ENCODE peak calls at places on chromosome 14, in seven cellular contexts. H, M, J, F, N, X and U are unnamed samples.

GRCh38 chr14:79161576-79161975 is 991.4 kb downstream of the NRXN3 start:
- DNase-seq in X (no peak), N (no peak), H (peak), J (peak), F (no peak), M (peak), U (peak)

GRCh38 chr14:96121660-96122395 is 82.7 kb downstream of the C14orf132 start:
- DNase-seq in H (no peak), N (no peak), J (peak), X (no peak), F (no peak), M (peak), U (peak)

GRCh38 chr14:89202413-89202812 is 214.6 kb downstream of the FOXN3 start:
- DNase-seq in J (no peak), N (no peak), M (no peak), H (no peak), F (no peak), X (no peak), U (peak)

GRCh38 chr14:65846469-65846868 is 433.9 kb downstream of the FUT8 start:
- DNase-seq in M (no peak), F (no peak), H (no peak), J (no peak), X (no peak), N (no peak), U (no peak)

GRCh38 chr14:104531421-104532190 is 48.0 kb upstream of the C14orf180 start:
- DNase-seq in N (no peak), F (no peak), M (no peak), X (no peak), H (no peak), J (no peak), U (no peak)

GRCh38 chr14:100820945-100821344 is 5.0 kb upstream of the MEG3 start:
- DNase-seq in X (no peak), N (no peak), M (no peak), F (no peak), H (no peak), J (no peak), U (no peak)

GRCh38 chr14:34711169-34711568 is 3.2 kb downstream of the CFL2 start:
- DNase-seq in X (no peak), N (no peak), H (peak), F (no peak), J (peak), M (peak), U (peak)

GRCh38 chr14:60093606-60094005 is 1.9 kb downstream of the PCNX4 start:
- DNase-seq in M (no peak), X (no peak), H (no peak), F (no peak), J (peak), N (no peak), U (peak)

GRCh38 chr14:57846631-57847030 is 19.3 kb downstream of the SLC35F4 start:
- DNase-seq in N (no peak), X (no peak), F (no peak), H (no peak), M (no peak), J (no peak), U (peak)

GRCh38 chr14:63203618-63204406 is 431 bp upstream of the RHOJ start:
- DNase-seq in X (no peak), N (peak), M (peak), F (peak), J (peak), H (peak), U (peak)

GRCh38 chr14:97218713-97219355 is 421.7 kb downstream of the VRK1 start:
- DNase-seq in M (no peak), F (no peak), J (no peak), X (no peak), H (no peak), N (no peak), U (no peak)

GRCh38 chr14:99440278-99440677 is 40.4 kb downstream of the SETD3 start:
- DNase-seq in M (no peak), J (no peak), F (no peak), X (no peak), N (no peak), H (no peak), U (no peak)

GRCh38 chr14:75427482-75428229 is at the start of gene JDP2:
- DNase-seq in N (peak), H (peak), M (peak), J (peak), F (peak), X (peak), U (peak)

GRCh38 chr14:45201908-45202307 is 51.1 kb downstream of the MIS18BP1 start:
- DNase-seq in N (no peak), M (peak), H (no peak), X (no peak), J (peak), F (no peak), U (peak)

GRCh38 chr14:80942158-80942738 is 710 bp upstream of the CEP128 start:
- DNase-seq in M (no peak), N (no peak), X (no peak), F (no peak), J (no peak), H (no peak), U (no peak)

GRCh38 chr14:100383727-100384158 is 60.6 kb downstream of the SLC25A47 start:
- DNase-seq in M (peak), F (peak), X (no peak), N (peak), J (peak), H (no peak), U (peak)

GRCh38 chr14:98466807-98467206 is 805.2 kb downstream of the BCL11B start:
- DNase-seq in M (no peak), J (no peak), F (no peak), H (peak), N (no peak), X (no peak), U (no peak)

GRCh38 chr14:42490536-42490935 is 883.9 kb downstream of the LRFN5 start:
- DNase-seq in J (peak), H (no peak), F (no peak), M (no peak), X (no peak), N (no peak), U (peak)

GRCh38 chr14:105375635-105376057 is 22.7 kb upstream of the TEX22 start:
- DNase-seq in H (no peak), M (peak), J (peak), X (peak), F (no peak), N (no peak), U (peak)

GRCh38 chr14:21612324-21612723 is 22.4 kb downstream of the OR10G2 start:
- DNase-seq in F (no peak), H (no peak), X (no peak), N (no peak), M (no peak), J (peak), U (no peak)

GRCh38 chr14:37197421-37198272 is at the start of gene MIPOL1:
- DNase-seq in X (no peak), J (peak), M (peak), N (peak), F (peak), H (peak), U (peak)

GRCh38 chr14:43651896-43652295 is 855.2 kb downstream of the FSCB start:
- DNase-seq in X (no peak), M (no peak), N (no peak), H (no peak), F (no peak), J (no peak), U (no peak)

GRCh38 chr14:94615254-94615653 is 3.1 kb downstream of the SERPINA3 start:
- DNase-seq in M (no peak), N (no peak), H (no peak), J (no peak), F (no peak), X (no peak), U (no peak)

GRCh38 chr14:53599221-53599945 is 357.2 kb downstream of the BMP4 start:
- DNase-seq in J (no peak), N (no peak), X (no peak), F (no peak), H (peak), M (no peak), U (no peak)

GRCh38 chr14:65824978-65825299 is 412.4 kb downstream of the FUT8 start:
- DNase-seq in F (no peak), N (no peak), H (no peak), J (no peak), X (no peak), M (no peak), U (no peak)

GRCh38 chr14:68975667-68976066 is 3.4 kb downstream of the ACTN1 start:
- DNase-seq in F (no peak), N (no peak), M (peak), J (peak), H (no peak), X (no peak), U (peak)

GRCh38 chr14:71103662-71104484 is 196.6 kb downstream of the PCNX1 start:
- DNase-seq in M (peak), H (peak), X (peak), N (no peak), J (peak), F (no peak), U (peak)

GRCh38 chr14:28767239-28767850 is 758 bp downstream of the FOXG1 start:
- DNase-seq in N (no peak), M (no peak), H (no peak), J (no peak), F (no peak), X (no peak), U (no peak)

GRCh38 chr14:28768549-28768870 is 1.9 kb downstream of the FOXG1 start:
- DNase-seq in H (no peak), N (no peak), M (no peak), J (no peak), X (no peak), F (no peak), U (no peak)

GRCh38 chr14:28766505-28767238 is at the start of gene FOXG1:
- DNase-seq in H (peak), N (no peak), M (no peak), F (no peak), X (no peak), J (no peak), U (peak)

GRCh38 chr14:28769358-28769757 is 2.8 kb downstream of the FOXG1 start:
- DNase-seq in X (no peak), N (no peak), M (no peak), F (no peak), J (no peak), H (no peak), U (no peak)

GRCh38 chr14:28767851-28768548 is 1.4 kb downstream of the FOXG1 start:
- DNase-seq in N (no peak), H (no peak), M (no peak), J (no peak), F (no peak), X (no peak), U (no peak)
- H3K4me3 ChIP-seq in N (no peak), H (peak), M (peak), J (no peak), F (no peak), X (no peak), U (no peak)

GRCh38 chr14:23916446-23916845 is 37.1 kb upstream of the DHRS4 start:
- DNase-seq in H (no peak), J (no peak), M (no peak), X (no peak), N (no peak), F (no peak), U (no peak)

GRCh38 chr14:23915559-23915958 is 38.0 kb upstream of the DHRS4 start:
- DNase-seq in H (no peak), M (no peak), N (no peak), X (no peak), J (no peak), F (no peak), U (no peak)

GRCh38 chr14:23916038-23916437 is 37.5 kb upstream of the DHRS4 start:
- DNase-seq in H (no peak), X (no peak), N (no peak), J (no peak), F (no peak), M (no peak), U (no peak)

GRCh38 chr14:23910081-23910875 is 43.3 kb upstream of the DHRS4 start:
- DNase-seq in J (peak), H (peak), X (no peak), N (no peak), M (peak), F (no peak), U (peak)

GRCh38 chr14:23910876-23911210 is 42.7 kb upstream of the DHRS4 start:
- DNase-seq in F (no peak), M (no peak), N (no peak), X (no peak), H (no peak), J (no peak), U (no peak)
- TF ChIP-seq CTCF in F (no peak), M (no peak), N (no peak), X (no peak), H (no peak), J (no peak), U (no peak)

DNA sequence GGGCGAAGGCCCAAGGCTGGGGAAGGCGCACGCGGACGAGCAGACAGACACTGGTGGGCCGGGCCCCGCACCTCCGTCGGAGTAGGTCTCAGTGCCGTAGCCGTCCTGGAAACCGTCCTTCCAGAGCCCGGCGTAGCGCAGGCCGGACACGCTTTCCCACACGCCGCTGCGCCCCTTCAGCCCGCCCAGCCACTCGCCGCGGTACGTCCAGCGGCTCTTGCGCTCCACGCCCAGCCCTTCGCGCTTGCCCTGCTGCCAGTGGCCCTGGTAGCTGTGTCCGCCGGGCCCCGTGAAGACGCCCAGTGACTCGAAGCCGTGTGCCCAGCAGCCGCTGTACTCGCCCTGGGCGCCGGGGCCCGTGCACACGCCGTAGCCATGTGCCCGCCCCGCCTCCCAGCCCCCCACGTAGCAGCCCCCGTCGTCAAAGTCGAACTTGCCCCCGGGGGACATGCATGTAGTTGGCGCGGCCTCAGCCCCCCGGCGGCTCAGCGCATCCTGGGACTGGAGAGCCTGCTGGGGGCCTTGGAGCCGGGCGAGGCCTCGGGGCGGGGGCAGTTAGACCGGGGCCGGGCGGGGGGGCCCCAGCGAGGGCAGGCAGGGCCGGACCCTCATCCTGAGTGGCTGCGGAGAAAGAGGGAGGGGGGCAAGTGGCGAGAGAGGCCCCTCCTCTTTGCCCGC is 1.4 kb downstream of the JPH4 start:
- DNase-seq in N (no peak), F (no peak), X (no peak), M (no peak), H (no peak), J (no peak), U (no peak)
- H3K4me3 ChIP-seq in N (no peak), F (peak), X (no peak), M (no peak), H (no peak), J (no peak), U (no peak)

GRCh38 chr14:102319351-102320032 is at the start of gene ZNF839:
- DNase-seq in F (peak), X (peak), N (peak), H (peak), M (peak), J (peak), U (peak)

GRCh38 chr14:102318781-102319276 is 717 bp upstream of the ZNF839 start:
- DNase-seq in J (no peak), F (no peak), N (no peak), M (no peak), H (no peak), X (no peak), U (no peak)

GRCh38 chr14:102320033-102320660 is 601 bp downstream of the ZNF839 start:
- DNase-seq in F (peak), J (peak), X (no peak), H (no peak), N (peak), M (peak), U (peak)

GRCh38 chr14:102321456-102322101 is 2.0 kb downstream of the ZNF839 start:
- DNase-seq in M (no peak), N (no peak), J (no peak), X (no peak), F (no peak), H (no peak), U (no peak)

DNA sequence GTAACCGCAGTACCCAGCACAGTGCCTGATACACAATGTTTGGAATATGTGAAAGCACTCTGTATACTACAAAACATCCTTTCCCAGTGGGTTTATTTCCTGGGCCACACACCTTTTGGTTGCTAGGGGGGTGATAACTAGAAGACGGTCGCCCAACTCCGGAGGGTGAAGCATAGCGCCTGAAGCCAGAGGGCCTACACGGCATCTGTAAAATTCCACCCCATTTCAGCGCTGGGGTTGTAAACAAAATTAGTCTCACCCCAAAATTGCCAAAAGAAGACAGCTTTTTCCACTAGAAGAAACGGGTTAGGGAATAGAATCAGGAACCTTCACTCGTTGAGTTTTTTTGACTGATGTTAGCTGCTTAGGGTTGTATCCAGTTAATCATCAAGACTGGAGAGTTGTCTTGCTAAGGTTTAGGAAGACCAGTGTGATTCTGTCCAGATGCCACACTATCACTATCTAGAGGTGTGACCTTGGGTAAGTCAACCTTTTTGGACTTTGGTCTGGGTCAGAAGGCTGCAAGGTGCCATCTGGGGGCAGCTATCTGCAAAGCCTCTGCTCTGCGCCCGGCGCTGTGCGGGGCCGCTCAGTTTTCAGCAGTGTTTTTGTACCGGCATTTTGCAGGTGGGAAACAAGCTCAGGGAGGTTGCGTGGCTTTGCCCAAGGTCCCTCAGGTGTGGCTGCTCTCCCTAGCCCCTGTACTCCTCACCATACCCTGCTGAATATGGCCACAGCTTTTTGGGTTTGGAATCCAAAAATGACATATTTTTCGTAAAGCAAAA is 1.3 kb downstream of the ZNF839 start:
- DNase-seq in J (no peak), N (no peak), X (no peak), H (no peak), M (no peak), F (no peak), U (no peak)
- TF ChIP-seq CTCF in J (no peak), N (no peak), X (no peak), H (no peak), M (no peak), F (no peak), U (no peak)

GRCh38 chr14:55303646-55304277 is 32.5 kb downstream of the FBXO34 start:
- DNase-seq in J (no peak), M (no peak), N (no peak), X (no peak), F (no peak), H (no peak), U (peak)

GRCh38 chr14:55298423-55298822 is 27.2 kb downstream of the FBXO34 start:
- DNase-seq in M (no peak), X (no peak), H (no peak), N (no peak), F (no peak), J (no peak), U (no peak)

GRCh38 chr14:55302367-55302766 is 31.1 kb downstream of the FBXO34 start:
- DNase-seq in F (no peak), J (no peak), M (no peak), X (no peak), N (no peak), H (no peak), U (no peak)

GRCh38 chr14:55302770-55303472 is 31.7 kb downstream of the FBXO34 start:
- DNase-seq in M (no peak), X (no peak), H (no peak), F (no peak), J (no peak), N (no peak), U (no peak)

GRCh38 chr14:55301722-55302121 is 30.5 kb downstream of the FBXO34 start:
- DNase-seq in X (no peak), J (peak), M (peak), F (no peak), N (no peak), H (peak), U (peak)
- H3K4me3 ChIP-seq in X (no peak), J (no peak), M (no peak), F (no peak), N (no peak), H (no peak), U (no peak)